ENCODE peak calls at places on chromosomes 1 and 21, in six cellular contexts. One of them, this sample, is unnamed. For H3K4me1, the result is how much of the 10 kb centered on the place peaks cover.

GRCh38 chr1:33328817-33329216 is 7.9 kb upstream of the A3GALT2 start:
- DNase-seq in endodermal cell: no peak
- DNase-seq in esophagus squamous epithelium: no peak
- DNase-seq in CD8-positive, alpha-beta memory T cell: no peak
- DNase-seq in colonic mucosa: no peak
- DNase-seq in lower lobe of right lung: peak
- DNase-seq in this sample: peak

GRCh38 chr21:38793926-38794713 is 11.6 kb upstream of the ETS2 start:
- DNase-seq in esophagus squamous epithelium: no peak
- DNase-seq in lower lobe of right lung: no peak
- DNase-seq in endodermal cell: no peak
- DNase-seq in CD8-positive, alpha-beta memory T cell: no peak
- DNase-seq in colonic mucosa: no peak
- DNase-seq in this sample: no peak

GRCh38 chr1:59976194-59977074 is 49.9 kb upstream of the CYP2J2 start:
- DNase-seq in CD8-positive, alpha-beta memory T cell: peak
- DNase-seq in colonic mucosa: peak
- DNase-seq in esophagus squamous epithelium: no peak
- DNase-seq in endodermal cell: peak
- DNase-seq in lower lobe of right lung: peak
- DNase-seq in this sample: peak

GRCh38 chr1:228527596-228527995 is 40.4 kb downstream of the RNF187 start:
- DNase-seq in colonic mucosa: no peak
- DNase-seq in endodermal cell: no peak
- DNase-seq in esophagus squamous epithelium: no peak
- DNase-seq in CD8-positive, alpha-beta memory T cell: no peak
- DNase-seq in lower lobe of right lung: no peak
- DNase-seq in this sample: no peak

GRCh38 chr21:44593598-44594405 is 1.5 kb upstream of the KRTAP10-6 start:
- DNase-seq in lower lobe of right lung: no peak
- DNase-seq in colonic mucosa: no peak
- DNase-seq in endodermal cell: peak
- DNase-seq in esophagus squamous epithelium: no peak
- DNase-seq in CD8-positive, alpha-beta memory T cell: no peak
- DNase-seq in this sample: no peak

GRCh38 chr21:34890724-34891609 is 158.1 kb downstream of the RUNX1 start:
- DNase-seq in lower lobe of right lung: peak
- DNase-seq in CD8-positive, alpha-beta memory T cell: peak
- DNase-seq in endodermal cell: peak
- DNase-seq in colonic mucosa: no peak
- DNase-seq in esophagus squamous epithelium: no peak
- DNase-seq in this sample: peak

GRCh38 chr21:31732891-31733520 is 1.1 kb upstream of the SCAF4 start:
- DNase-seq in endodermal cell: peak
- DNase-seq in CD8-positive, alpha-beta memory T cell: no peak
- DNase-seq in esophagus squamous epithelium: no peak
- DNase-seq in lower lobe of right lung: no peak
- DNase-seq in colonic mucosa: peak
- DNase-seq in this sample: no peak

GRCh38 chr1:11407301-11407994 is 71.5 kb upstream of the DISP3 start:
- DNase-seq in lower lobe of right lung: no peak
- DNase-seq in endodermal cell: no peak
- DNase-seq in colonic mucosa: no peak
- DNase-seq in CD8-positive, alpha-beta memory T cell: no peak
- DNase-seq in esophagus squamous epithelium: no peak
- DNase-seq in this sample: no peak

GRCh38 chr1:206609229-206609991 is 2.9 kb downstream of the EIF2D start:
- DNase-seq in lower lobe of right lung: no peak
- DNase-seq in CD8-positive, alpha-beta memory T cell: no peak
- DNase-seq in endodermal cell: no peak
- DNase-seq in esophagus squamous epithelium: no peak
- DNase-seq in colonic mucosa: no peak
- DNase-seq in this sample: no peak

GRCh38 chr1:5579966-5580365 is 412.3 kb downstream of the NPHP4 start:
- DNase-seq in esophagus squamous epithelium: no peak
- DNase-seq in lower lobe of right lung: no peak
- DNase-seq in colonic mucosa: peak
- DNase-seq in endodermal cell: peak
- DNase-seq in CD8-positive, alpha-beta memory T cell: no peak
- DNase-seq in this sample: no peak

GRCh38 chr1:177646757-177647730 is 322.8 kb downstream of the SEC16B start:
- DNase-seq in endodermal cell: peak
- DNase-seq in lower lobe of right lung: no peak
- DNase-seq in esophagus squamous epithelium: no peak
- DNase-seq in colonic mucosa: no peak
- DNase-seq in CD8-positive, alpha-beta memory T cell: no peak
- DNase-seq in this sample: no peak

GRCh38 chr1:1228596-1229321 is 3.0 kb downstream of the SDF4 start:
- DNase-seq in esophagus squamous epithelium: no peak
- DNase-seq in endodermal cell: no peak
- DNase-seq in lower lobe of right lung: no peak
- DNase-seq in CD8-positive, alpha-beta memory T cell: no peak
- DNase-seq in colonic mucosa: no peak
- DNase-seq in this sample: no peak

GRCh38 chr1:117061986-117062415 is 1.9 kb downstream of the TTF2 start:
- DNase-seq in lower lobe of right lung: no peak
- DNase-seq in endodermal cell: no peak
- DNase-seq in colonic mucosa: no peak
- DNase-seq in CD8-positive, alpha-beta memory T cell: no peak
- DNase-seq in esophagus squamous epithelium: no peak
- DNase-seq in this sample: no peak

GRCh38 chr1:13723810-13724209 is 23.8 kb downstream of the PRDM2 start:
- DNase-seq in CD8-positive, alpha-beta memory T cell: no peak
- DNase-seq in endodermal cell: no peak
- DNase-seq in colonic mucosa: no peak
- DNase-seq in lower lobe of right lung: no peak
- DNase-seq in esophagus squamous epithelium: no peak
- DNase-seq in this sample: no peak

GRCh38 chr21:21921410-21922232 is 923.4 kb downstream of the NCAM2 start:
- DNase-seq in colonic mucosa: no peak
- DNase-seq in endodermal cell: no peak
- DNase-seq in esophagus squamous epithelium: no peak
- DNase-seq in lower lobe of right lung: no peak
- DNase-seq in CD8-positive, alpha-beta memory T cell: no peak
- DNase-seq in this sample: no peak

GRCh38 chr1:205351984-205352713 is 4.6 kb downstream of the KLHDC8A start:
- DNase-seq in CD8-positive, alpha-beta memory T cell: peak
- DNase-seq in endodermal cell: peak
- DNase-seq in esophagus squamous epithelium: no peak
- DNase-seq in colonic mucosa: peak
- DNase-seq in lower lobe of right lung: no peak
- DNase-seq in this sample: no peak

GRCh38 chr21:45865106-45865835 is 116.3 kb upstream of the COL6A1 start:
- DNase-seq in CD8-positive, alpha-beta memory T cell: no peak
- DNase-seq in endodermal cell: peak
- DNase-seq in esophagus squamous epithelium: no peak
- DNase-seq in colonic mucosa: no peak
- DNase-seq in lower lobe of right lung: peak
- DNase-seq in this sample: no peak

GRCh38 chr1:74579425-74579824 is 67.0 kb upstream of the LRRC53 start:
- DNase-seq in CD8-positive, alpha-beta memory T cell: no peak
- DNase-seq in esophagus squamous epithelium: no peak
- DNase-seq in endodermal cell: no peak
- DNase-seq in lower lobe of right lung: no peak
- DNase-seq in colonic mucosa: no peak
- DNase-seq in this sample: no peak

GRCh38 chr21:20083336-20083735 is 914.9 kb upstream of the NCAM2 start:
- DNase-seq in colonic mucosa: peak
- DNase-seq in lower lobe of right lung: no peak
- DNase-seq in endodermal cell: no peak
- DNase-seq in CD8-positive, alpha-beta memory T cell: no peak
- DNase-seq in esophagus squamous epithelium: no peak
- DNase-seq in this sample: no peak

GRCh38 chr1:41238311-41239094 is 3.6 kb downstream of the SCMH1 start:
- DNase-seq in colonic mucosa: no peak
- DNase-seq in endodermal cell: no peak
- DNase-seq in CD8-positive, alpha-beta memory T cell: no peak
- DNase-seq in lower lobe of right lung: no peak
- DNase-seq in esophagus squamous epithelium: no peak
- DNase-seq in this sample: no peak

GRCh38 chr1:110152133-110152785 is 2.0 kb downstream of the SLC6A17 start:
- DNase-seq in esophagus squamous epithelium: no peak
- DNase-seq in colonic mucosa: no peak
- DNase-seq in endodermal cell: no peak
- DNase-seq in lower lobe of right lung: no peak
- DNase-seq in CD8-positive, alpha-beta memory T cell: no peak
- DNase-seq in this sample: no peak

GRCh38 chr1:26783646-26784022 is 4.1 kb upstream of the PIGV start:
- DNase-seq in CD8-positive, alpha-beta memory T cell: no peak
- DNase-seq in esophagus squamous epithelium: no peak
- DNase-seq in colonic mucosa: no peak
- DNase-seq in endodermal cell: no peak
- DNase-seq in lower lobe of right lung: no peak
- DNase-seq in this sample: no peak

GRCh38 chr1:181062800-181063428 is 25.6 kb upstream of the IER5 start:
- DNase-seq in CD8-positive, alpha-beta memory T cell: peak
- DNase-seq in esophagus squamous epithelium: no peak
- DNase-seq in colonic mucosa: no peak
- DNase-seq in endodermal cell: no peak
- DNase-seq in lower lobe of right lung: no peak
- DNase-seq in this sample: no peak

GRCh38 chr1:226880372-226881287 is 10.2 kb downstream of the PSEN2 start:
- DNase-seq in esophagus squamous epithelium: no peak
- DNase-seq in endodermal cell: no peak
- DNase-seq in colonic mucosa: no peak
- DNase-seq in CD8-positive, alpha-beta memory T cell: no peak
- DNase-seq in lower lobe of right lung: no peak
- DNase-seq in this sample: no peak

GRCh38 chr1:226882631-226883409 is 12.4 kb downstream of the PSEN2 start:
- DNase-seq in lower lobe of right lung: no peak
- DNase-seq in esophagus squamous epithelium: no peak
- DNase-seq in endodermal cell: peak
- DNase-seq in colonic mucosa: no peak
- DNase-seq in CD8-positive, alpha-beta memory T cell: no peak
- DNase-seq in this sample: no peak

GRCh38 chr1:226883630-226884029 is 13.2 kb downstream of the PSEN2 start:
- DNase-seq in endodermal cell: no peak
- DNase-seq in colonic mucosa: no peak
- DNase-seq in esophagus squamous epithelium: no peak
- DNase-seq in lower lobe of right lung: no peak
- DNase-seq in CD8-positive, alpha-beta memory T cell: no peak
- DNase-seq in this sample: no peak

GRCh38 chr1:226882187-226882586 is 11.8 kb downstream of the PSEN2 start:
- DNase-seq in colonic mucosa: no peak
- DNase-seq in lower lobe of right lung: no peak
- DNase-seq in esophagus squamous epithelium: no peak
- DNase-seq in CD8-positive, alpha-beta memory T cell: no peak
- DNase-seq in endodermal cell: no peak
- DNase-seq in this sample: no peak

GRCh38 chr1:226881515-226882185 is 11.2 kb downstream of the PSEN2 start:
- DNase-seq in colonic mucosa: no peak
- DNase-seq in esophagus squamous epithelium: no peak
- DNase-seq in lower lobe of right lung: no peak
- DNase-seq in endodermal cell: no peak
- DNase-seq in CD8-positive, alpha-beta memory T cell: no peak
- DNase-seq in this sample: no peak
- H3K4me1 ChIP-seq in colonic mucosa: under half
- H3K4me1 ChIP-seq in esophagus squamous epithelium: under half
- H3K4me1 ChIP-seq in lower lobe of right lung: under half
- H3K4me1 ChIP-seq in endodermal cell: under half
- H3K4me1 ChIP-seq in CD8-positive, alpha-beta memory T cell: under half
- H3K4me1 ChIP-seq in this sample: under half

GRCh38 chr1:42315500-42315899 is 19.5 kb downstream of the FOXJ3 start:
- DNase-seq in CD8-positive, alpha-beta memory T cell: no peak
- DNase-seq in colonic mucosa: no peak
- DNase-seq in endodermal cell: no peak
- DNase-seq in lower lobe of right lung: no peak
- DNase-seq in esophagus squamous epithelium: no peak
- DNase-seq in this sample: no peak

GRCh38 chr1:42311897-42312296 is 23.1 kb downstream of the FOXJ3 start:
- DNase-seq in CD8-positive, alpha-beta memory T cell: no peak
- DNase-seq in colonic mucosa: no peak
- DNase-seq in endodermal cell: no peak
- DNase-seq in esophagus squamous epithelium: no peak
- DNase-seq in lower lobe of right lung: no peak
- DNase-seq in this sample: no peak

GRCh38 chr1:42316292-42316691 is 18.7 kb downstream of the FOXJ3 start:
- DNase-seq in endodermal cell: no peak
- DNase-seq in esophagus squamous epithelium: no peak
- DNase-seq in lower lobe of right lung: no peak
- DNase-seq in colonic mucosa: no peak
- DNase-seq in CD8-positive, alpha-beta memory T cell: no peak
- DNase-seq in this sample: no peak

GRCh38 chr1:42312576-42313212 is 22.3 kb downstream of the FOXJ3 start:
- DNase-seq in colonic mucosa: no peak
- DNase-seq in lower lobe of right lung: no peak
- DNase-seq in CD8-positive, alpha-beta memory T cell: no peak
- DNase-seq in esophagus squamous epithelium: no peak
- DNase-seq in endodermal cell: no peak
- DNase-seq in this sample: no peak

GRCh38 chr1:42313970-42314369 is 21.1 kb downstream of the FOXJ3 start:
- DNase-seq in colonic mucosa: no peak
- DNase-seq in esophagus squamous epithelium: no peak
- DNase-seq in CD8-positive, alpha-beta memory T cell: no peak
- DNase-seq in lower lobe of right lung: no peak
- DNase-seq in endodermal cell: no peak
- DNase-seq in this sample: no peak
- H3K4me1 ChIP-seq in colonic mucosa: under half
- H3K4me1 ChIP-seq in esophagus squamous epithelium: under half
- H3K4me1 ChIP-seq in CD8-positive, alpha-beta memory T cell: under half
- H3K4me1 ChIP-seq in lower lobe of right lung: under half
- H3K4me1 ChIP-seq in endodermal cell: under half
- H3K4me1 ChIP-seq in this sample: under half

DNA sequence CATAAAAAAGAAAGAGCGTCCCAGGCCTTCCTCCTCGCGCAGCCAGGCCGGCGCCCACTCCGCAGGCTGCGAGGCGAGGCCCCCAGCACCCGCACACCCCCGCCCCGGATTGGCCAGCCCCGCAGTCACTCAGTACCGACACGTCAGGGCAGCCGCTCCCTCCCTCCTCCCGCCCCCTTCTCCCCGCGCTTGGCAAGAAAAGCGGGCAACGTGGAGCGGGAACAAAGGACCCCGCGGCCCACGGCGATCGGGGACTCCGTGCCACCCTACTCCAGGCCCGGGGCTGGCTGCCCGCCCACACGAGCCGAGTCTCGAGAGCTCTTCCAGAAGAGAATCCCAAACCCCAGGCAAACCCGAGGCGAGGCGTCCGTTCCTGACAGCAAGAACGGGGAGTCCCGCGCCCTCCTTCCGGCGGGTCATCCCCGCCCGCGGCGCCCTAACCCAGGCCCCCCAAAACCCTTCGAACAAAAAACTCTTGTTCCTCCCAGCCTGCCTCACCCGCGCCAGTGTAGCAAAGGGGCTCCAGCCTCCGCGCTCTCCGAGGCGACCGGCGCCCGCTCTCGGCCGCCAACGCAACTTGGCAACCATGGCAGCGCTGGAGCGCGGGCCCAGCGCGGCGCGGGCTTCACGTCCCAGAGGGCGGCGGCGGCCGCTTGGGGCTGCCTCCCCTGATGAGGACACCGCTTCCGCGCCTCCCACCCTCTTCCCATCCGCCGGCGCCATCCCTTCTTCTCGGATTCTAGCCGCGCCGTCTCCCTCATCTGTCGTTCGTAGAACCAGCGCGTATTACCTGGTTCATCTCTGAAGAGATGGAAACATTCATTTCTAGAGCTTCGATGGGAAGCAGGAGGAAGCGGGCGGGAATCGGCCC is 645 bp downstream of the IVNS1ABP start:
- DNase-seq in endodermal cell: peak
- DNase-seq in colonic mucosa: peak
- DNase-seq in CD8-positive, alpha-beta memory T cell: peak
- DNase-seq in lower lobe of right lung: peak
- DNase-seq in esophagus squamous epithelium: peak
- DNase-seq in this sample: peak
- H3K4me1 ChIP-seq in endodermal cell: under half
- H3K4me1 ChIP-seq in colonic mucosa: under half
- H3K4me1 ChIP-seq in CD8-positive, alpha-beta memory T cell: half or more
- H3K4me1 ChIP-seq in lower lobe of right lung: half or more
- H3K4me1 ChIP-seq in esophagus squamous epithelium: under half
- H3K4me1 ChIP-seq in this sample: under half

GRCh38 chr1:159838715-159839114 is 12.0 kb downstream of the SLAMF8 start:
- DNase-seq in endodermal cell: no peak
- DNase-seq in colonic mucosa: no peak
- DNase-seq in esophagus squamous epithelium: no peak
- DNase-seq in CD8-positive, alpha-beta memory T cell: no peak
- DNase-seq in lower lobe of right lung: no peak
- DNase-seq in this sample: no peak
- H3K4me1 ChIP-seq in endodermal cell: under half
- H3K4me1 ChIP-seq in colonic mucosa: under half
- H3K4me1 ChIP-seq in esophagus squamous epithelium: under half
- H3K4me1 ChIP-seq in CD8-positive, alpha-beta memory T cell: under half
- H3K4me1 ChIP-seq in lower lobe of right lung: under half
- H3K4me1 ChIP-seq in this sample: under half

This sample was measured in aorta.